ENCODE peak calls at places on chromosomes 1 and 21, in four cellular contexts. I, L, M and H are unnamed samples.
A peak's percentile ranks its signal among the peaks of the same experiment; 100 is the strongest.

GRCh38 chr1:10835423-10836421 is 39.3 kb upstream of the CASZ1 start:
- DNase-seq in I (no peak), L (peak; percentile 57), M (no peak), H (peak; percentile 12)

GRCh38 chr21:33492571-33492970 is 1.1 kb upstream of the DNAJC28 start:
- DNase-seq in I (no peak), L (no peak), M (peak; percentile 29), H (no peak)

GRCh38 chr1:6475381-6476133 is 9.6 kb upstream of the TNFRSF25 start:
- DNase-seq in I (no peak), L (peak; percentile 64), M (peak; percentile 31), H (no peak)

GRCh38 chr1:233566886-233567285 is 47.0 kb upstream of the KCNK1 start:
- DNase-seq in I (no peak), L (no peak), M (no peak), H (no peak)

GRCh38 chr1:205312866-205313680 is 8.5 kb downstream of the NUAK2 start:
- DNase-seq in I (no peak), L (no peak), M (no peak), H (no peak)

GRCh38 chr1:58660105-58660504 is 39.8 kb downstream of the MYSM1 start:
- DNase-seq in I (no peak), L (no peak), M (no peak), H (no peak)

GRCh38 chr1:247961796-247962195 is 3.2 kb upstream of the OR2AK2 start:
- DNase-seq in I (no peak), L (no peak), M (peak; percentile 47), H (no peak)

GRCh38 chr1:114707604-114708003 is 9.0 kb downstream of the NRAS start:
- DNase-seq in I (no peak), L (no peak), M (no peak), H (no peak)

GRCh38 chr1:192477630-192478029 is 97.9 kb upstream of the RGS1 start:
- DNase-seq in I (peak; percentile 16), L (no peak), M (peak; percentile 6), H (no peak)

GRCh38 chr1:214402583-214403216 is 121.7 kb downstream of the SMYD2 start:
- DNase-seq in I (no peak), L (no peak), M (no peak), H (no peak)

GRCh38 chr1:57796609-57797008 is 372.7 kb upstream of the DAB1 start:
- DNase-seq in I (no peak), L (no peak), M (peak; percentile 85), H (peak; percentile 5)

GRCh38 chr1:206803221-206803730 is 31.0 kb upstream of the IL10 start:
- DNase-seq in I (no peak), L (no peak), M (no peak), H (no peak)

GRCh38 chr1:20010016-20010415 is 30.6 kb upstream of the PLA2G2A start:
- DNase-seq in I (no peak), L (no peak), M (no peak), H (no peak)

GRCh38 chr1:71964188-71964587 is 318.2 kb downstream of the NEGR1 start:
- DNase-seq in I (no peak), L (no peak), M (peak; percentile 1), H (no peak)

GRCh38 chr1:172949096-172949495 is 101.6 kb downstream of the TNFSF18 start:
- DNase-seq in I (no peak), L (no peak), M (no peak), H (no peak)

GRCh38 chr1:192751260-192751659 is 57.6 kb upstream of the RGS2 start:
- DNase-seq in I (no peak), L (no peak), M (no peak), H (no peak)

GRCh38 chr1:13699936-13700520 is at the start of gene PRDM2:
- DNase-seq in I (no peak), L (peak; percentile 60), M (peak; percentile 12), H (no peak)

GRCh38 chr21:41953831-41954653 is at the start of gene C2CD2:
- DNase-seq in I (no peak), L (peak; percentile 82), M (peak; percentile 50), H (no peak)

GRCh38 chr1:240474133-240474614 is 137.8 kb downstream of the GREM2 start:
- DNase-seq in I (peak; percentile 44), L (no peak), M (no peak), H (peak; percentile 38)
- H3K4me3 ChIP-seq in I (no peak overlapping the region), L (no peak overlapping the region), M (no peak overlapping the region), H (no peak overlapping the region)

DNA sequence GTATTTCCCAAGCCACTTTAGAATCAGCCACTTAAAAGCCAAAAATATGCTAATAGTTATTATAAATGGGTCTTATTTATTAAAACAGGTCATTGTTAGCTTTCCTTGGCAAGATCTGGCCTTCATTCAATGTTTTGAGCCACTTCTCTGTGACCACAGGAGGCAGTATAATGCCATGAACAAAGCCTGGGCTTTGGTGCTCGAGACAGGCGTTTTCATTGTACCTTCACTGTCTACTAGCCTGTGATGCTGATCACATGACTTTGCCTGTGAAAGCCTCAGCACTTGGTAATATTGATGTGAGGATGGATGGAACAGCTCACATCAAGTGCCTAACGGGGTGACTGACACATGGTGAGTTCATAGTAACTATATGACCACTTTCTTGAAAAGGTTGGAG is 217.0 kb downstream of the RWDD3 start:
- DNase-seq in I (no peak), L (no peak), M (peak; percentile 25), H (no peak)
- TF ChIP-seq CTCF in I (no peak), L (no peak), M (peak; percentile 51), H (no peak)

GRCh38 chr1:93824869-93825268 is 54.1 kb downstream of the DNTTIP2 start:
- DNase-seq in I (no peak), L (no peak), M (no peak), H (no peak)

GRCh38 chr1:93829061-93829460 is 49.9 kb downstream of the DNTTIP2 start:
- DNase-seq in I (no peak), L (no peak), M (no peak), H (no peak)

GRCh38 chr1:93828437-93828756 is 50.6 kb downstream of the DNTTIP2 start:
- DNase-seq in I (no peak), L (no peak), M (peak; percentile 54), H (no peak)

GRCh38 chr1:93827128-93827527 is 51.9 kb downstream of the DNTTIP2 start:
- DNase-seq in I (no peak), L (no peak), M (no peak), H (no peak)

GRCh38 chr1:93827633-93828436 is 51.2 kb downstream of the DNTTIP2 start:
- DNase-seq in I (no peak), L (no peak), M (no peak), H (no peak)
- H3K4me3 ChIP-seq in I (no peak overlapping the region), L (no peak overlapping the region), M (no peak overlapping the region), H (no peak overlapping the region)

GRCh38 chr1:201949491-201949890 is 3.1 kb upstream of the LMOD1 start:
- DNase-seq in I (no peak), L (no peak), M (no peak), H (no peak)

GRCh38 chr1:201945863-201946223 is 505 bp downstream of the LMOD1 start:
- DNase-seq in I (no peak), L (no peak), M (no peak), H (no peak)

GRCh38 chr1:201945157-201945556 is 1.2 kb downstream of the LMOD1 start:
- DNase-seq in I (no peak), L (no peak), M (no peak), H (no peak)

GRCh38 chr1:201946224-201946908 is at the start of gene LMOD1:
- DNase-seq in I (peak; percentile 79), L (peak; percentile 85), M (peak; percentile 57), H (peak; percentile 70)

DNA sequence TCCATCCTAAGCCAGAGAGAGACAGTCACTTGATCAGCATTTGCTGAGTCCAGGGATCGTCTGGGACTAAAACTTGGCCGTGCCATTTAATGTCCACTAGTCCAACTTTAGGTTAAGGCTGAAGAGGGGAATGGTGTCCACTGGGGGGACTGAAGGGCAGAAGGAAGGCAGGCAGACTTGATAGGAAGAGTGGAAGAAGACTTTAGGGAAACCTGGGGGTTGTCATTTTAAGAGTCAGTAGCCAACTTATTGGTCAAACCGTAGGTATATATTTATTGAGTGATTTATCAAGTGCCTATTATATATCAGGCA is 1.3 kb upstream of the LMOD1 start:
- DNase-seq in I (no peak), L (no peak), M (no peak), H (no peak)
- TF ChIP-seq CTCF in I (no peak), L (no peak), M (no peak), H (no peak)

DNA sequence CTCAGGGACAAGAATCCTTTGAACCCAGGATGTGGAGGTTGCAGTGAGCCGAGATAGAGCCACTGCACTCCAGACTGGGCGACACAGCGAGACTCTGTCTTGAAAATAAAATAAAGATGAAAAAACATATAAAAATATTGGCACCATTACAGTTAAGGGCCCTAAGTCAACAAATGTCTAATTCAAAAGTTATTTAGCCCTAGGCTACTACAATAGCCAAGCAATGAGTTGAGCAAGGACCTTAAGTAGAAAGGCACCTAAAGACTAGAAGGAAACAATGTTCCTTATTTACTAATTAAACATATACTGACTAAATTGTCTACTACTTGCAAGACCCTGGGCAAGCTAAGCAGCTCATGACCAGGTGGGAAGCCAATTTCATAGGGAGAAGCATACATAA is 4.1 kb downstream of the PIK3R3 start:
- DNase-seq in I (no peak), L (no peak), M (peak; percentile 51), H (no peak)
- H3K4me3 ChIP-seq in I (no peak overlapping the region), L (peak overlapping the region; percentile 80), M (no peak overlapping the region), H (no peak overlapping the region)

DNA sequence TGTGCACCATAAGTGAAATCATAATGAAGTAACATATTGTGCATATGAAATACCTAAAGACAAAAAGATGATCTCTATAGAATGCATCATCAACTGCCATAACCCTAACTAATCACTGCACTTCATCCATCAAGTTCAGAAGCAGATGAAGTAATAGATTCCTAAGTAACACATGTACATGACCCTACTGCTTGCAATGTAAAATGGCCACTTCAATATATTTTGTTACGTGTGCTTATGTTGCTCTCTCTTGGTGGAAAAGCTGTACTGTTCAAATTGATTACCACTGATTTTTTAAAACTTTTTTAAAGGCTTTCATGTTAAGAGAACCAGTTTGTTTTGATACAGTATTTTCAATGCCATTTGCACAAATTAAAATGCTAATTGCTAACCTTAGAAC is 141.8 kb downstream of the TTLL7 start:
- DNase-seq in I (peak; percentile 25), L (no peak), M (no peak), H (peak; percentile 22)
- TF ChIP-seq CTCF in I (peak; percentile 28), L (no peak), M (peak; percentile 22), H (peak; percentile 7)